ENCODE peak calls at places on chromosomes 1 and 21, in eight cellular contexts. One of them, this sample, is unnamed. For H3K4me1, the result is how much of the 10 kb centered on the place peaks cover.

GRCh38 chr1:18932387-18932786 is 24.1 kb downstream of the IFFO2 start:
- DNase-seq in CD8-positive, alpha-beta T cell: no peak
- DNase-seq in uterus: no peak
- DNase-seq in Caco-2: no peak
- DNase-seq in effector memory CD4-positive, alpha-beta T cell: no peak
- DNase-seq in PC-3: peak
- DNase-seq in fibroblast of lung: peak
- DNase-seq in SK-N-SH: no peak
- DNase-seq in this sample: no peak

GRCh38 chr1:160971618-160972056 is 17.0 kb upstream of the ITLN2 start:
- DNase-seq in Caco-2: no peak
- DNase-seq in PC-3: no peak
- DNase-seq in uterus: no peak
- DNase-seq in CD8-positive, alpha-beta T cell: no peak
- DNase-seq in effector memory CD4-positive, alpha-beta T cell: no peak
- DNase-seq in fibroblast of lung: no peak
- DNase-seq in SK-N-SH: no peak
- DNase-seq in this sample: no peak

GRCh38 chr1:186958520-186958919 is 129.8 kb downstream of the PLA2G4A start:
- DNase-seq in CD8-positive, alpha-beta T cell: no peak
- DNase-seq in Caco-2: no peak
- DNase-seq in fibroblast of lung: peak
- DNase-seq in effector memory CD4-positive, alpha-beta T cell: no peak
- DNase-seq in uterus: no peak
- DNase-seq in PC-3: peak
- DNase-seq in SK-N-SH: no peak
- DNase-seq in this sample: no peak

GRCh38 chr1:78760858-78761257 is 111.2 kb downstream of the IFI44 start:
- DNase-seq in SK-N-SH: no peak
- DNase-seq in Caco-2: no peak
- DNase-seq in effector memory CD4-positive, alpha-beta T cell: no peak
- DNase-seq in fibroblast of lung: peak
- DNase-seq in PC-3: peak
- DNase-seq in uterus: no peak
- DNase-seq in CD8-positive, alpha-beta T cell: no peak
- DNase-seq in this sample: no peak

GRCh38 chr21:17441370-17441769 is 71.5 kb upstream of the CXADR start:
- DNase-seq in uterus: no peak
- DNase-seq in PC-3: peak
- DNase-seq in effector memory CD4-positive, alpha-beta T cell: no peak
- DNase-seq in SK-N-SH: no peak
- DNase-seq in Caco-2: no peak
- DNase-seq in CD8-positive, alpha-beta T cell: no peak
- DNase-seq in fibroblast of lung: peak
- DNase-seq in this sample: no peak

GRCh38 chr1:2179283-2180013 is 15.1 kb downstream of the FAAP20 start:
- DNase-seq in SK-N-SH: no peak
- DNase-seq in Caco-2: no peak
- DNase-seq in uterus: no peak
- DNase-seq in fibroblast of lung: no peak
- DNase-seq in CD8-positive, alpha-beta T cell: no peak
- DNase-seq in PC-3: no peak
- DNase-seq in effector memory CD4-positive, alpha-beta T cell: no peak
- DNase-seq in this sample: no peak

GRCh38 chr1:15919316-15919715 is 56.6 kb downstream of the ZBTB17 start:
- DNase-seq in fibroblast of lung: peak
- DNase-seq in CD8-positive, alpha-beta T cell: no peak
- DNase-seq in uterus: no peak
- DNase-seq in PC-3: peak
- DNase-seq in SK-N-SH: no peak
- DNase-seq in Caco-2: no peak
- DNase-seq in effector memory CD4-positive, alpha-beta T cell: no peak
- DNase-seq in this sample: no peak

GRCh38 chr1:76862447-76862846 is 4.8 kb upstream of the ST6GALNAC5 start:
- DNase-seq in SK-N-SH: no peak
- DNase-seq in effector memory CD4-positive, alpha-beta T cell: no peak
- DNase-seq in CD8-positive, alpha-beta T cell: no peak
- DNase-seq in Caco-2: no peak
- DNase-seq in PC-3: peak
- DNase-seq in fibroblast of lung: peak
- DNase-seq in uterus: no peak
- DNase-seq in this sample: no peak

GRCh38 chr21:44365967-44366585 is 12.7 kb downstream of the TRPM2 start:
- DNase-seq in fibroblast of lung: no peak
- DNase-seq in Caco-2: no peak
- DNase-seq in effector memory CD4-positive, alpha-beta T cell: no peak
- DNase-seq in SK-N-SH: peak
- DNase-seq in PC-3: no peak
- DNase-seq in CD8-positive, alpha-beta T cell: no peak
- DNase-seq in uterus: peak
- DNase-seq in this sample: no peak

GRCh38 chr1:230068952-230069684 is 2.1 kb downstream of the GALNT2 start:
- DNase-seq in SK-N-SH: peak
- DNase-seq in uterus: no peak
- DNase-seq in Caco-2: no peak
- DNase-seq in CD8-positive, alpha-beta T cell: peak
- DNase-seq in PC-3: peak
- DNase-seq in fibroblast of lung: no peak
- DNase-seq in effector memory CD4-positive, alpha-beta T cell: no peak
- DNase-seq in this sample: no peak

GRCh38 chr1:62720946-62721554 is 32.9 kb upstream of the DOCK7 start:
- DNase-seq in Caco-2: no peak
- DNase-seq in CD8-positive, alpha-beta T cell: no peak
- DNase-seq in fibroblast of lung: peak
- DNase-seq in uterus: no peak
- DNase-seq in effector memory CD4-positive, alpha-beta T cell: no peak
- DNase-seq in SK-N-SH: peak
- DNase-seq in PC-3: no peak
- DNase-seq in this sample: no peak

DNA sequence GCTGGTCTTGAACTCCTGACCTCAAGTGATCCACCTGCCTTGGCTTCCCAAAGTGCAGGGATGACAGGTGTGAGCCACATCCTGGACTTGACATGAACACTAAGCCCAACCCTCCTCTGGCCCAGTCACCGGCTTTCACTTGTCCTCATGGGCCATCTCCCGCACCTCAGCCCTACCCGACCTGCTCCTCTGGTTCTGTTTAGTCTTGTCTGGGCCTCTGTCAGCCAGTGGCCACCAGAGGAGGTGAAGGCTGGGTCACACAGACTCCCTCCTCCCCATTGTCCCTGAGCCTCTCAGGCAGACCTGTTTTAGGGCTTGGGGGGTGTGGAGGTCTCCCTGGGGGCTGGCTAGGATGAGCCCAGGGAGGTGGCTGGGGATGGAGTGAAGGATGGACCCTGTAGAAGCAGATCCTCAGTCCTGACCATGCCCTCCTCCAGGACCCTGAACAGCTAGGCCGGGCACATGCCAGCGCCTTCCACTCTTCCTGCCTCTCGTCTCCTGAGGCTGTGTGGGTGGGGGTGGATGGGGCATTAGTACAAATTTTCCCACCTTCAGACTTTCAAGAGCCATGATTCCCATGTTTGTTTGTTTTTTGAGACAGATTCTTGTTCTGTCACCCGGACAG is 26.1 kb upstream of the UMODL1 start:
- DNase-seq in fibroblast of lung: no peak
- DNase-seq in SK-N-SH: no peak
- DNase-seq in CD8-positive, alpha-beta T cell: no peak
- DNase-seq in Caco-2: no peak
- DNase-seq in PC-3: peak
- DNase-seq in uterus: no peak
- DNase-seq in effector memory CD4-positive, alpha-beta T cell: no peak
- DNase-seq in this sample: no peak
- H3K4me1 ChIP-seq in fibroblast of lung: under half
- H3K4me1 ChIP-seq in SK-N-SH: under half
- H3K4me1 ChIP-seq in CD8-positive, alpha-beta T cell: under half
- H3K4me1 ChIP-seq in Caco-2: under half
- H3K4me1 ChIP-seq in PC-3: under half
- H3K4me1 ChIP-seq in uterus: under half
- H3K4me1 ChIP-seq in effector memory CD4-positive, alpha-beta T cell: under half
- H3K4me1 ChIP-seq in this sample: under half

DNA sequence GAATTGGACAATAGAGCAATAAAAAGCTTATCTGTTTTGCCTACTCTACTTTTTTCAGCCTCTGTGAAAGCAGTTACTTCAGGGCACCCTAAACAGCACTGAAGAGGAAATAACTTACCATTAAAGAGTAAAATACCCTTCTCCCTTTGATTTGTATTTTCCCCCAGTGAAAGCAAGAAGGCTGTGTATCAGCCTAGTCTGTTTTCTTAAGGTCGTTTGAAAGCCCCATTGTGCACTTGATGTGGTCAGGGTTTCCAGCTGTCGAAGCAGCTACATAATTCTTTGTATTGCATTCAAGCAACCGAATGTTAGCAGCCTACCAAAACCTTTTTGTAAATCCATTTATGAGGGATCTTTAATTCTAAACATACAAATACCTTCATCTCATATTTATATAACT is 1.1 kb downstream of the NTMT2 start:
- DNase-seq in CD8-positive, alpha-beta T cell: no peak
- DNase-seq in SK-N-SH: no peak
- DNase-seq in uterus: no peak
- DNase-seq in effector memory CD4-positive, alpha-beta T cell: no peak
- DNase-seq in PC-3: no peak
- DNase-seq in fibroblast of lung: peak
- DNase-seq in Caco-2: no peak
- DNase-seq in this sample: no peak
- H3K4me3 ChIP-seq in CD8-positive, alpha-beta T cell: no peak
- H3K4me3 ChIP-seq in SK-N-SH: no peak
- H3K4me3 ChIP-seq in uterus: no peak
- H3K4me3 ChIP-seq in effector memory CD4-positive, alpha-beta T cell: no peak
- H3K4me3 ChIP-seq in PC-3: no peak
- H3K4me3 ChIP-seq in fibroblast of lung: no peak
- H3K4me3 ChIP-seq in Caco-2: no peak
- H3K4me3 ChIP-seq in this sample: no peak

GRCh38 chr1:92970990-92971689 is 9.9 kb upstream of the DIPK1A start:
- DNase-seq in SK-N-SH: no peak
- DNase-seq in fibroblast of lung: no peak
- DNase-seq in Caco-2: no peak
- DNase-seq in PC-3: no peak
- DNase-seq in uterus: no peak
- DNase-seq in CD8-positive, alpha-beta T cell: no peak
- DNase-seq in effector memory CD4-positive, alpha-beta T cell: no peak
- DNase-seq in this sample: no peak

GRCh38 chr1:92969517-92969916 is 8.3 kb upstream of the DIPK1A start:
- DNase-seq in Caco-2: no peak
- DNase-seq in CD8-positive, alpha-beta T cell: no peak
- DNase-seq in PC-3: no peak
- DNase-seq in fibroblast of lung: no peak
- DNase-seq in uterus: no peak
- DNase-seq in effector memory CD4-positive, alpha-beta T cell: no peak
- DNase-seq in SK-N-SH: no peak
- DNase-seq in this sample: no peak

GRCh38 chr1:92972413-92973129 is 11.3 kb upstream of the DIPK1A start:
- DNase-seq in effector memory CD4-positive, alpha-beta T cell: no peak
- DNase-seq in fibroblast of lung: no peak
- DNase-seq in SK-N-SH: no peak
- DNase-seq in uterus: no peak
- DNase-seq in Caco-2: no peak
- DNase-seq in PC-3: no peak
- DNase-seq in CD8-positive, alpha-beta T cell: no peak
- DNase-seq in this sample: no peak

GRCh38 chr1:92965003-92965402 is 3.7 kb upstream of the DIPK1A start:
- DNase-seq in CD8-positive, alpha-beta T cell: peak
- DNase-seq in SK-N-SH: no peak
- DNase-seq in PC-3: no peak
- DNase-seq in effector memory CD4-positive, alpha-beta T cell: peak
- DNase-seq in uterus: no peak
- DNase-seq in Caco-2: no peak
- DNase-seq in fibroblast of lung: no peak
- DNase-seq in this sample: no peak

GRCh38 chr1:92968138-92969032 is 7.1 kb upstream of the DIPK1A start:
- DNase-seq in PC-3: peak
- DNase-seq in uterus: no peak
- DNase-seq in Caco-2: peak
- DNase-seq in effector memory CD4-positive, alpha-beta T cell: no peak
- DNase-seq in fibroblast of lung: no peak
- DNase-seq in CD8-positive, alpha-beta T cell: no peak
- DNase-seq in SK-N-SH: peak
- DNase-seq in this sample: no peak
- H3K4me1 ChIP-seq in PC-3: under half
- H3K4me1 ChIP-seq in uterus: under half
- H3K4me1 ChIP-seq in Caco-2: under half
- H3K4me1 ChIP-seq in effector memory CD4-positive, alpha-beta T cell: under half
- H3K4me1 ChIP-seq in fibroblast of lung: under half
- H3K4me1 ChIP-seq in CD8-positive, alpha-beta T cell: under half
- H3K4me1 ChIP-seq in SK-N-SH: under half
- H3K4me1 ChIP-seq in this sample: under half

DNA sequence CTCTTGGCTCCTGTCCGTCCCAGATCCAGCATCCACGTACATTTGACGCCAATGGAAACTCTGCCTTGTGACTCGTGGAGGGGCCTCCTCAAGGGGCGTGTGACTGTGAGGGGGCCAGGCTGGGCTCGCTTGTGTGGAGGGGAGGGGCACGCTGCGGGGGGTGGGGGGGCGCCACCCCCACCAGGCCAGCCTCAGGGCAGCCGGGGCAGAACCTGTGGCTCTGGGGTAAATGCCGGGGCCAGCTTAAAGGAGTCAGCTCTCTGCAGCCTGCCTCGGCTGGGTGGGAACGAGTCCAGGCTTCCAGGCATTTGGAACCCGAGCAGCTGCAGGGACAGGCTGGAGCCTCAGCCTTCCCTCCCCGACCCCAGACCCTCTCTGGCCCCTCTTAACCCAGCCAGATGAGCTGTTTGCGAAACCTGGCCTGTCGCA is 94.0 kb downstream of the SIK1 start:
- DNase-seq in Caco-2: no peak
- DNase-seq in effector memory CD4-positive, alpha-beta T cell: no peak
- DNase-seq in fibroblast of lung: no peak
- DNase-seq in SK-N-SH: no peak
- DNase-seq in uterus: no peak
- DNase-seq in PC-3: no peak
- DNase-seq in CD8-positive, alpha-beta T cell: no peak
- DNase-seq in this sample: no peak
- H3K4me3 ChIP-seq in Caco-2: peak
- H3K4me3 ChIP-seq in effector memory CD4-positive, alpha-beta T cell: no peak
- H3K4me3 ChIP-seq in fibroblast of lung: no peak
- H3K4me3 ChIP-seq in SK-N-SH: no peak
- H3K4me3 ChIP-seq in uterus: peak
- H3K4me3 ChIP-seq in PC-3: peak
- H3K4me3 ChIP-seq in CD8-positive, alpha-beta T cell: no peak
- H3K4me3 ChIP-seq in this sample: peak

This sample was measured in suprapubic skin.